ENCODE peak calls at places on chromosome 9, in five cellular contexts. K is iris pigment epithelial cell; J is kidney tubule cell; H is SK-MEL-5; T is activated CD8-positive, alpha-beta memory T cell treated with anti-CD3 and anti-CD28 coated beads for 24 hours. S is an unnamed sample.

GRCh38 chr9:2132484-2133082 is 117.4 kb downstream of the SMARCA2 start:
- DNase-seq in J (peak; percentile 31), K (peak; percentile 45), T (no peak), H (peak; percentile 50), S (peak; percentile 35)

GRCh38 chr9:104864675-104865104 is 63.3 kb downstream of the ABCA1 start:
- DNase-seq in H (no peak), T (no peak), J (no peak), K (peak; percentile 90), S (no peak)

GRCh38 chr9:134553061-134553891 is 88.3 kb upstream of the COL5A1 start:
- DNase-seq in T (no peak), K (no peak), H (no peak), J (no peak), S (no peak)

GRCh38 chr9:6805532-6805931 is 47.8 kb downstream of the KDM4C start:
- DNase-seq in J (peak; percentile 41), H (peak; percentile 34), T (no peak), K (peak; percentile 68), S (peak; percentile 57)

GRCh38 chr9:95036676-95037075 is 280.8 kb downstream of the FANCC start:
- DNase-seq in T (no peak), J (no peak), K (no peak), H (no peak), S (no peak)

GRCh38 chr9:114181583-114182409 is 26.5 kb downstream of the COL27A1 start:
- DNase-seq in T (no peak), H (no peak), J (no peak), K (no peak), S (no peak)

GRCh38 chr9:127938298-127938690 is 640 bp upstream of the DPM2 start:
- DNase-seq in H (no peak), T (no peak), J (no peak), K (no peak), S (no peak)

GRCh38 chr9:112041536-112042243 is 133.4 kb downstream of the SUSD1 start:
- DNase-seq in T (no peak), K (peak; percentile 100), J (peak; percentile 100), H (no peak), S (peak; percentile 100)

GRCh38 chr9:128753627-128754026 is 18.1 kb downstream of the ZER1 start:
- DNase-seq in J (no peak), T (no peak), H (no peak), K (no peak), S (no peak)

GRCh38 chr9:5509573-5509972 is 758 bp upstream of the PDCD1LG2 start:
- DNase-seq in J (peak; percentile 99), T (no peak), H (no peak), K (peak; percentile 92), S (peak; percentile 85)

GRCh38 chr9:90846770-90847419 is 45.3 kb downstream of the SYK start:
- DNase-seq in H (no peak), K (no peak), J (no peak), T (peak; percentile 37), S (no peak)

GRCh38 chr9:89226076-89226475 is 47.5 kb upstream of the SHC3 start:
- DNase-seq in K (peak; percentile 59), T (peak; percentile 40), H (peak; percentile 14), J (no peak), S (no peak)

GRCh38 chr9:70532753-70533152 is 118.3 kb upstream of the KLF9 start:
- DNase-seq in T (no peak), J (no peak), K (no peak), H (no peak), S (no peak)

S was measured in renal cortical epithelial cell.